ENCODE peak calls at places on chromosomes 11 and 22, in five cellular contexts. M is HCT116, O is K562, F is HepG2, K is SK-N-SH. J is an unnamed sample.

GRCh38 chr11:1622076-1622475 is at the start of gene KRTAP5-4:
- DNase-seq in O (no peak), F (no peak), M (no peak), K (no peak), J (no peak)

GRCh38 chr11:12534549-12534948 is 139.7 kb upstream of the TEAD1 start:
- DNase-seq in F (no peak), M (no peak), O (no peak), K (no peak), J (no peak)

GRCh38 chr22:49155809-49156580 is 671.7 kb downstream of the BRD1 start:
- DNase-seq in M (no peak), O (no peak), K (peak; percentile 54), F (no peak), J (no peak)

GRCh38 chr11:107478922-107479321 is 21.3 kb upstream of the CWF19L2 start:
- DNase-seq in O (no peak), K (no peak), F (no peak), M (no peak), J (no peak)

GRCh38 chr11:67644472-67645418 is 5.2 kb upstream of the TBX10 start:
- DNase-seq in M (no peak), O (peak; percentile 45), F (no peak), K (no peak), J (no peak)

GRCh38 chr11:120125005-120125404 is 12.9 kb downstream of the TRIM29 start:
- DNase-seq in M (peak; percentile 38), O (peak; percentile 41), K (no peak), F (peak; percentile 37), J (no peak)

GRCh38 chr11:31449040-31449439 is 60.4 kb downstream of the IMMP1L start:
- DNase-seq in M (no peak), K (no peak), O (no peak), F (no peak), J (no peak)

GRCh38 chr22:44622685-44623084 is 79.3 kb upstream of the PRR5 start:
- DNase-seq in M (no peak), O (no peak), F (no peak), K (no peak), J (no peak)

GRCh38 chr22:50701428-50702154 is 29.0 kb downstream of the SHANK3 start:
- DNase-seq in O (no peak), F (no peak), K (no peak), M (no peak), J (no peak)

GRCh38 chr11:34145073-34145472 is 39.6 kb downstream of the NAT10 start:
- DNase-seq in F (no peak), M (no peak), K (no peak), O (no peak), J (peak; percentile 61)

GRCh38 chr22:42974223-42974622 is 40.7 kb downstream of the PACSIN2 start:
- DNase-seq in M (no peak), F (no peak), O (no peak), K (no peak), J (no peak)

GRCh38 chr22:27195516-27195915 is 538.1 kb downstream of the MIAT start:
- DNase-seq in O (no peak), M (no peak), K (no peak), F (no peak), J (no peak)

GRCh38 chr11:14320020-14320419 is 39.0 kb downstream of the RRAS2 start:
- DNase-seq in M (no peak), F (no peak), O (no peak), K (no peak), J (peak; percentile 90)

GRCh38 chr11:117759305-117759704 is 37.7 kb downstream of the DSCAML1 start:
- DNase-seq in F (no peak), M (no peak), O (no peak), K (no peak), J (no peak)

GRCh38 chr22:46929046-46929688 is 166.7 kb downstream of the TBC1D22A start:
- DNase-seq in M (no peak), K (no peak), O (no peak), F (no peak), J (no peak)

GRCh38 chr11:57641426-57641825 is 8.3 kb downstream of the YPEL4 start:
- DNase-seq in O (peak; percentile 62), F (peak; percentile 47), M (no peak), K (peak; percentile 54), J (no peak)

GRCh38 chr11:35142481-35143207 is 3.7 kb downstream of the CD44 start:
- DNase-seq in K (no peak), M (no peak), O (peak; percentile 24), F (peak; percentile 20), J (no peak)

GRCh38 chr11:118658372-118659313 is 20.8 kb downstream of the TREH start:
- DNase-seq in F (no peak), K (no peak), M (no peak), O (peak; percentile 39), J (no peak)

GRCh38 chr22:47051435-47052175 is 289.2 kb downstream of the TBC1D22A start:
- DNase-seq in O (no peak), F (no peak), M (no peak), K (no peak), J (no peak)

GRCh38 chr11:132490976-132491375 is 1041.3 kb downstream of the OPCML start:
- DNase-seq in M (no peak), O (no peak), F (no peak), K (no peak), J (no peak)

GRCh38 chr11:63985812-63986155 is 454 bp upstream of the OTUB1 start:
- DNase-seq in F (no peak), K (peak; percentile 60), O (peak; percentile 52), M (no peak), J (peak; percentile 15)

GRCh38 chr22:45268958-45269844 is 15.5 kb upstream of the UPK3A start:
- DNase-seq in M (no peak), K (peak; percentile 93), F (no peak), O (peak; percentile 86), J (no peak)

GRCh38 chr11:95762513-95762912 is 27.1 kb downstream of the FAM76B start:
- DNase-seq in K (no peak), F (no peak), M (no peak), O (no peak), J (no peak)

GRCh38 chr11:128522943-128523518 is 64.3 kb downstream of the ETS1 start:
- DNase-seq in K (no peak), O (no peak), F (no peak), M (no peak), J (no peak)

DNA sequence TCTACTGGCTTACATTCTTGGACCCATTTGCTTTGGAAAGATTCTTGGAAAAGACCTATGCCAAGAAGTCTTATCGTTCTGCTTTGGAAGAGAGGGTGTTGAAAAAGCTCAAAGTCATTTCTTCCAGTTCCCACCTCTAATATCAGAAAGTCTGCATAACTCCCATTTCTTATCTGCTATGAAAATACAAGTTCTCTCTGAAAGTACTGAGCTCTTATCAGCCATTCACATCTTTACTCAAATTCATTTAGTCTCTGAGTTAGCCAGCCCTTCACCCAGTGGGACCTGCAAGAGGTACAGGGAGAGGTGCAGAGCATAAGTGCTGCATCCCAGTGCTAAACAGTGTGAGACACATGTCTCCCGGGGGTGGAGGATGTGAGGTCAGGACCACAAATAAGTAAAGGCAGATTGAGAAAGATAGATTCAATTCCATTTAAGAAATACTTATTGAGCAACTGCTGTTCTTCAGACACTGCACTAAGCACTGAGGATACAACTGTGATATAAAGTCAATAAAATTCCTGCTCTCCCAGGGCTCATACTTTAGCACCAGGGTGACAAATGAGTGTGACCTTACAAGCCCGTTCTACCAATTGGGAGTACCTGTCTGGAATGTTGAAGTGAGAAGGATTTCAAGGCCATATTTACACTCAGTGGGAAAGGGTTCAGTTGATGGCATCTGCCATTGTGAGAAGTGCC is 76.7 kb downstream of the PISD start:
- DNase-seq in M (no peak), F (peak; percentile 61), K (no peak), O (peak; percentile 68), J (no peak)
- TF ChIP-seq ZBTB33 in M (no peak), F (no peak), K (no peak), O (no peak), J (no peak)

GRCh38 chr11:18768472-18768901 is 23.1 kb downstream of the PTPN5 start:
- DNase-seq in O (no peak), K (no peak), F (no peak), M (no peak), J (peak; percentile 77)

GRCh38 chr11:18766015-18766414 is 25.6 kb downstream of the PTPN5 start:
- DNase-seq in O (no peak), M (no peak), K (no peak), F (no peak), J (no peak)

GRCh38 chr11:18769802-18770456 is 21.7 kb downstream of the PTPN5 start:
- DNase-seq in O (no peak), F (no peak), K (no peak), M (no peak), J (peak; percentile 66)

GRCh38 chr11:18761741-18762140 is 29.9 kb downstream of the PTPN5 start:
- DNase-seq in K (no peak), O (no peak), F (no peak), M (no peak), J (no peak)

DNA sequence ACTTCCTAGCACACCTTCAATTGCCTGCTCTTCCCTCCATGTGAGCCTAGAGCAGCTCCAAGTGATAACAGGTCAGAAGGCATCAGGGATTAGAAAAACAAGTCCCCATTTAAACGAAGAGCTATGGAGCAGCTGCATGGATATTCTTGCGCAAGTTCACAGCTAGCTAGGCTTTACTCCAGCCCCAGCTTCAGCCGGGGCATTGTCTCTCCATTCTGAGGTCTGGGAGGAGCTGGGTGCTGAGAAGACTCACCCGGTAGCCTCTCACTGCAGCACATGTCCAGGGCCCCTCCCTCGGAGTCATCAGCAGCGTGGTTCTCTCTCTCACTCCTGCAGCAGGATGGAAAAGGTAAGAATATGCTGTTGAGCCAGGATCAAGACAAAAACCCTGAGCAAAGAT is 26.0 kb downstream of the PTPN5 start:
- DNase-seq in F (no peak), O (no peak), M (no peak), K (no peak), J (no peak)
- TF ChIP-seq ZBTB33 in F (no peak), O (no peak), M (no peak), K (no peak), J (no peak)

GRCh38 chr11:82355313-82355823 is 378.3 kb downstream of the FAM181B start:
- DNase-seq in K (no peak), F (no peak), M (no peak), O (no peak), J (no peak)

DNA sequence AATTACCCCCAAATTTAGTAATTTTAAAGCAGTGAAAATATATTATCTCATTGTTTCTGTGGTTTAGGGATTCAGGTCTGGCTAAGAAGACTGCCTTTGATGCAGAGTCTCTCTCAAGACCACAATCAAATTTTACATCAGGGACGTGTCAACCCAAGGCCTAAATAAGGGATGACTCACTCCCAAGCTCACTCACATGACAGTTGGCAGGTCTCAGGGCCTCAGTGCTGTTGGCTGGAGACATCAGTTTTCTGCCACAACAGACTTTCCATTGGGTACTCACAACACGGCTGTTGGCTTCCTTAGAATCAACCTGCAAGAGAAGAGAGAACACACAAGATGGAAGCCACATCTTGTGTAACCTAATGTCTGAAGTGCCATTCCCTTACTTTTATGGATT is 377.3 kb downstream of the FAM181B start:
- DNase-seq in O (no peak), M (no peak), K (no peak), F (no peak), J (no peak)
- TF ChIP-seq ZBTB33 in O (no peak), M (no peak), K (no peak), F (no peak), J (no peak)

GRCh38 chr11:77093987-77094840 is 8.4 kb upstream of the OMP start:
- DNase-seq in M (no peak), O (no peak), K (no peak), F (no peak), J (no peak)

GRCh38 chr11:77094841-77095365 is 7.7 kb upstream of the OMP start:
- DNase-seq in K (no peak), M (no peak), O (no peak), F (no peak), J (no peak)

GRCh38 chr11:77093056-77093891 is 9.4 kb upstream of the OMP start:
- DNase-seq in M (no peak), F (no peak), O (no peak), K (no peak), J (no peak)

GRCh38 chr11:77096591-77097019 is 6.0 kb upstream of the OMP start:
- DNase-seq in O (no peak), M (no peak), F (no peak), K (no peak), J (no peak)

GRCh38 chr11:77095551-77096490 is 6.8 kb upstream of the OMP start:
- DNase-seq in M (no peak), O (no peak), K (no peak), F (peak; percentile 76), J (no peak)
- TF ChIP-seq ZBTB33 in M (no peak), O (no peak), K (no peak), F (peak; percentile 19), J (no peak)